ENCODE peak calls at places on chromosomes 7 and 10, in five cellular contexts. B is CD4-positive, alpha-beta memory T cell; H is fibroblast of lung; X is uterus; F is tibial nerve. L is an unnamed sample.

GRCh38 chr7:95593343-95593742 is 3.0 kb downstream of the PDK4 start:
- DNase-seq in B (no peak), H (no peak), X (no peak), F (no peak), L (no peak)

GRCh38 chr7:107538001-107538400 is 25.7 kb downstream of the COG5 start:
- DNase-seq in B (no peak), H (no peak), X (no peak), F (no peak), L (no peak)

GRCh38 chr7:137804819-137805218 is 42.0 kb downstream of the DGKI start:
- DNase-seq in B (no peak), H (peak; percentile 43), X (no peak), F (no peak), L (no peak)

GRCh38 chr7:99267530-99268360 is 4.9 kb upstream of the MYH16 start:
- DNase-seq in B (no peak), H (peak; percentile 94), X (no peak), F (no peak), L (no peak)

GRCh38 chr10:31659665-31660064 is 269.0 kb downstream of the ARHGAP12 start:
- DNase-seq in B (no peak), H (no peak), X (no peak), F (no peak), L (no peak)

GRCh38 chr10:118827466-118828155 is 72.8 kb upstream of the CACUL1 start:
- DNase-seq in B (no peak), H (no peak), X (no peak), F (no peak), L (no peak)

GRCh38 chr7:148924011-148924410 is 39.9 kb upstream of the EZH2 start:
- DNase-seq in B (no peak), H (no peak), X (no peak), F (no peak), L (no peak)

GRCh38 chr7:121505021-121505420 is 108.9 kb upstream of the FAM3C start:
- DNase-seq in B (no peak), H (peak; percentile 74), X (no peak), F (no peak), L (no peak)

GRCh38 chr7:107318523-107319160 is 149.8 kb downstream of the HBP1 start:
- DNase-seq in B (no peak), H (peak; percentile 2), X (no peak), F (no peak), L (no peak)

GRCh38 chr7:100159099-100159623 is 638 bp upstream of the TRAPPC14 start:
- DNase-seq in B (no peak), H (no peak), X (no peak), F (no peak), L (no peak)

GRCh38 chr10:104309980-104310978 is 28.0 kb downstream of the ITPRIP start:
- DNase-seq in B (no peak), H (peak; percentile 87), X (no peak), F (peak; percentile 69), L (peak; percentile 90)

GRCh38 chr10:83607959-83608745 is 531.2 kb upstream of the GHITM start:
- DNase-seq in B (no peak), H (peak; percentile 88), X (no peak), F (no peak), L (no peak)

GRCh38 chr10:18066947-18067346 is 73.3 kb upstream of the CACNB2 start:
- DNase-seq in B (no peak), H (peak; percentile 67), X (no peak), F (no peak), L (no peak)

GRCh38 chr7:150823484-150824126 is 23.0 kb downstream of the TMEM176A start:
- DNase-seq in B (no peak), H (no peak), X (no peak), F (no peak), L (peak; percentile 55)

GRCh38 chr10:67976292-67977245 is 92.1 kb downstream of the SIRT1 start:
- DNase-seq in B (no peak), H (peak; percentile 14), X (no peak), F (no peak), L (peak; percentile 54)

GRCh38 chr7:150379590-150380379 is 655 bp downstream of the ZNF775 start:
- DNase-seq in B (no peak), H (no peak), X (no peak), F (no peak), L (no peak)

GRCh38 chr7:138776156-138776833 is 21.5 kb upstream of the TMEM213 start:
- DNase-seq in B (no peak), H (no peak), X (no peak), F (no peak), L (no peak)

GRCh38 chr7:20784311-20785210 is 2.1 kb downstream of the SP8 start:
- DNase-seq in B (no peak), H (no peak), X (no peak), F (no peak), L (no peak)

GRCh38 chr10:119669975-119670640 is 18.9 kb downstream of the BAG3 start:
- DNase-seq in B (no peak), H (no peak), X (no peak), F (no peak), L (no peak)

DNA sequence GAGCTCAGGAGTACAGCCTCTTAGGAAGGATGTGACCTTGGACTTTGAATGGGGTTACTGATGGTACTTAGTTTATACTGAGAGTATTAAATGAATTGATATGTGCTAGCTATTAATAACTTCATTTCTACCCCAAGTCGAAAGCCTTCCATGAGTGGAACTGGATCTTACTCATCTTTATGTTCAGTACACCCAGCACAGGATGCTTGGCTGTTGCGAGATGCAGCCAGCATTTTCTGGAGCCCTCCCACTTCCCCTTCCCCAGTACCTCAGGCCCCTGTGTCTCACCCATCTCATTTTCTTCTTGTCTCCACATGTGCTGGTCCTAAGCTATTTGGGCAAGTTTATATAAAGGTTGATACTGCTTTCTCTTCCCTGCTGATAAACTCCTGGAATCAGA is 7.2 kb downstream of the UPP1 start:
- DNase-seq in B (no peak), H (no peak), X (no peak), F (no peak), L (no peak)
- H3K4me1 ChIP-seq in B (peaks cover 99% of the 10 kb centered on the region), H (peaks cover 9% of the 10 kb centered on the region), X (no peaks in the 10 kb centered on the region), F (peaks cover 11% of the 10 kb centered on the region), L (no peaks in the 10 kb centered on the region)

GRCh38 chr10:122164815-122165491 is 106.1 kb upstream of the BTBD16 start:
- DNase-seq in B (no peak), H (no peak), X (no peak), F (no peak), L (no peak)
- H3K4me3 ChIP-seq in B (no peak overlapping the region), H (no peak overlapping the region), X (no peak overlapping the region), F (no peak overlapping the region), L (no peak overlapping the region)

DNA sequence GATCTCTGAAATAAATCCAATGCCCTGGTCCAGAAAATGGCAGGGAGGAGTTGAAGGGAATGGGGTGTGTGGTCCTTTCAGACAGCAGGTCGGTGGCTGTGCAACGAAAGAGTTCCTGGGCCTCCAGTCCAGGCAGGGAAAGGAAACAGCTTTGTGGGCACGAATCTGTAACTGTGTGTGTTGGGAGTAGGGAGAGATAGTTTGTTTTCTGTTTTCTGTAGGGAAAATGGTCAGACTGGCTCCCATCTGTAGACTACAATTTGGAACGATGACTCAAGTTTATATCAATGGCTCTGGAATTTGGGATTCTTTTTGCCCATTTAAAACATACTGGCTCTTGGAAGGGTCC is 2.6 kb upstream of the HOXA9 start:
- DNase-seq in B (no peak), H (no peak), X (no peak), F (no peak), L (no peak)
- H3K4me1 ChIP-seq in B (peaks cover 48% of the 10 kb centered on the region), H (no peaks in the 10 kb centered on the region), X (no peaks in the 10 kb centered on the region), F (peaks cover 8% of the 10 kb centered on the region), L (no peaks in the 10 kb centered on the region)

DNA sequence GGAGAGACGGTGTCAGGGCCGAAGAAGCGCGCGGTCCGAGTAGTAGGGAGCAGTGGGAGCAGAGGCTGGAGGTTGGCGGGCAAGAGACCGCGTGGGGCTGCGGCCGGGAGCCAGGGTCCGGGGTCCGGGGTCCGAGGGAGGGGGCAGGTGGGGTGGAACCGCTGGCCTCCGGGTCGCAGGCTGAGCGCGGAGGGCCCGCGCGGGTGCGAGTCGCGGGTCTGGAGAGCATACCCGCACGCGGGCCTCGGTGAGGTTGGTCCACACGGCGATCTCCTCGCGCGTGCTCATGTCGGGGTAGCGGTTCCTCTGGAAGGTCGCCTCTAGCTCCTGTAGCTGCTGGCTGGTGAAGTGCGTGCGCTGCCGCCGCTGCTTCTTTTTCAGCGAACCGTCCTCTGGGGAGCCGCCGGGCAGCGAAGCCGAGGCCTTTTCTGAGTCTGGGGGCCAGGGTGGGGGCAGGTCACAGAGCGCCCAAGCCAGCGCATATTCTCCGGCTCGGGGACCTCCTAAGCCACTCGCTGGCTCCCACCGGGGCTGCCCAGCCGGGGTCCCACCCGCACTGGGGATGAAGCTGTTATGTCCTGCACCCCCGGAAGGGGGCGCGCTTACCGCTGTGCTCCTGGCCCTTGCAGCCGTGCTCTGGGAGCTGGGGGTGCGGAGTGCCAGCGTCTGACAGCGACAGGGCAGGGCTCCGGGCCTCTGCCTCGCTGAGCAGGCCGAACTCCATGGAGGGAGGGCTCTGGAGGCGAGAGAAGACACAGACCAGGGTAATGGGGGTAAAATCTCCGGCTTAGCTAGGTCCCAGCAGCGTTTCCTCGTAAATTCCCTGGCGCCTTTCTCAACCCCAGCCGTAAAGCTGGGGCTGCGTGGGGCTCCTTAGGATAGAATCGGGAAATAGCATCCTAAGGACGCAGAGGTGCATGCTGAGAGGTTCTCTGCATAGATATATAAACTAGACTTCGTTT is 5.5 kb downstream of the ELOVL3 start:
- DNase-seq in B (peak; percentile 58), H (no peak), X (no peak), F (no peak), L (peak; percentile 39)
- H3K4me3 ChIP-seq in B (no peak overlapping the region), H (no peak overlapping the region), X (peak overlapping the region; percentile 14), F (no peak overlapping the region), L (peak overlapping the region; percentile 45)

GRCh38 chr10:110617455-110618162 is 26.5 kb upstream of the RBM20 start:
- DNase-seq in B (peak; percentile 30), H (no peak), X (no peak), F (no peak), L (no peak)
- H3K4me1 ChIP-seq in B (peaks cover 13% of the 10 kb centered on the region), H (no peaks in the 10 kb centered on the region), X (no peaks in the 10 kb centered on the region), F (no peaks in the 10 kb centered on the region), L (no peaks in the 10 kb centered on the region)

DNA sequence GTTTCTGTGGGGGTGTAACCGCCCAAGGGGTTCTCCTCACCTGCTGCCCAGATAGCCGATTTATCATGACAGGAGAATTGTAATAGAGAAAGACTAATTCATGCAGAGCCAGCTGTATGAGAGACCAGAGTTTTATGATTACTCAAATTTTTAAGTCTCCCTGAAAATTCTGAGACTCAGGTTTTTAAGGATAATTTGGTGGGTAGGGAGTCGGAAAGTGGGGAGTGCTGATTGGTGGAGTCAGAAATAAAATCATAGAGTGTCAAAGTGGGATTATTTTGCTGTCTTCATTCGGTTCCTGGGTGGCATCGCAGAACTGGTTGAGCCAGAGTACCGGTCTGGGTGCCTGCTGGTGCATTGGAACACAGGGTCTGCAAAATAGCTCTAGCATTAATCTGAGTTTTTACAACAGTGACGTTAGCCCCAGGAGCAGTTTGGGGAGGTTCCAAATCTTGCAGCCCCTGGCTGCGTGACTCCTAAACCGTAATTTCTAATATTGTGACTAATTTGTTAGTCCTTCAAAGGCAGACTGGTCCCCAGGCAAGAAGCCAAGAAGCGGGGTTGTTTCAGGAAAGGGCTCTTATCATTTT is 32.5 kb downstream of the GPRIN2 start:
- DNase-seq in B (no peak), H (peak; percentile 94), X (peak; percentile 11), F (peak; percentile 12), L (peak; percentile 62)
- H3K4me3 ChIP-seq in B (no peak overlapping the region), H (no peak overlapping the region), X (no peak overlapping the region), F (no peak overlapping the region), L (no peak overlapping the region)

GRCh38 chr10:110221721-110222261 is 14.4 kb downstream of the MXI1 start:
- DNase-seq in B (peak; percentile 76), H (peak; percentile 95), X (peak; percentile 92), F (peak; percentile 47), L (peak; percentile 88)
- H3K4me1 ChIP-seq in B (peaks cover 24% of the 10 kb centered on the region), H (peaks cover 8% of the 10 kb centered on the region), X (no peaks in the 10 kb centered on the region), F (peaks cover 12% of the 10 kb centered on the region), L (peaks cover 15% of the 10 kb centered on the region)